ENCODE peak calls at places on chromosome 10, in nine cellular contexts. Y is NCI-H774, L is ACHN, W is islet precursor cell, V is lung, N is HS-5, B is NCI-H146, I is kidney tubule cell, E is A549. K is an unnamed sample.

GRCh38 chr10:124450783-124451057 is 885 bp upstream of the NKX1-2 start:
- DNase-seq in V (no peak), L (no peak), I (no peak), W (no peak), E (no peak), Y (no peak), B (no peak), N (no peak), K (no peak)

GRCh38 chr10:20233423-20233822 is 417.2 kb downstream of the PLXDC2 start:
- DNase-seq in V (no peak), Y (no peak), I (no peak), W (no peak), N (no peak), B (no peak), E (no peak), L (no peak), K (no peak)

GRCh38 chr10:3213758-3214545 is 41.4 kb upstream of the PITRM1 start:
- DNase-seq in E (no peak), B (no peak), N (no peak), V (no peak), Y (no peak), L (no peak), I (no peak), W (peak; percentile 64), K (no peak)

GRCh38 chr10:127332631-127333030 is 136.2 kb upstream of the INSYN2A start:
- DNase-seq in E (no peak), I (no peak), V (no peak), L (no peak), N (no peak), W (no peak), B (no peak), Y (no peak), K (no peak)

GRCh38 chr10:28479366-28479765 is 53.6 kb upstream of the WAC start:
- DNase-seq in I (no peak), B (no peak), E (no peak), Y (no peak), W (peak; percentile 59), L (no peak), N (no peak), V (no peak), K (no peak)

GRCh38 chr10:103930449-103930848 is 12.5 kb upstream of the STN1 start:
- DNase-seq in B (no peak), Y (no peak), W (no peak), I (no peak), V (no peak), L (no peak), E (no peak), N (no peak), K (no peak)

GRCh38 chr10:70437721-70438120 is 3.8 kb downstream of the NODAL start:
- DNase-seq in Y (no peak), I (no peak), L (no peak), E (no peak), W (no peak), B (no peak), V (no peak), N (no peak), K (no peak)

GRCh38 chr10:8174762-8175161 is 120.3 kb downstream of the GATA3 start:
- DNase-seq in B (peak; percentile 11), Y (no peak), V (no peak), L (no peak), I (no peak), E (no peak), W (peak; percentile 82), N (no peak), K (no peak)